ENCODE peak calls at places on chromosomes 1 and 21, in eight cellular contexts. F, P, W, H, B, M, V and R are unnamed samples.

GRCh38 chr1:70327306-70328076 is 27.0 kb downstream of the ANKRD13C start:
- DNase-seq in F (no peak), P (no peak), W (no peak), H (no peak), B (no peak), M (no peak), V (no peak), R (no peak)

GRCh38 chr1:155981266-155982088 is 3.1 kb upstream of the ARHGEF2 start:
- DNase-seq in F (no peak), P (peak), W (peak), H (no peak), B (peak), M (no peak), V (no peak), R (no peak)

GRCh38 chr1:245060684-245061374 is 94.0 kb upstream of the KIF26B start:
- DNase-seq in F (no peak), P (no peak), W (no peak), H (no peak), B (peak), M (peak), V (no peak), R (no peak)

GRCh38 chr1:199522338-199522737 is 505.2 kb upstream of the NR5A2 start:
- DNase-seq in F (no peak), P (no peak), W (no peak), H (no peak), B (peak), M (no peak), V (no peak), R (no peak)

GRCh38 chr1:23576338-23577055 is 17.2 kb upstream of the ID3 start:
- DNase-seq in F (no peak), P (peak), W (no peak), H (no peak), B (peak), M (no peak), V (no peak), R (no peak)

GRCh38 chr1:6800728-6801127 is 15.5 kb downstream of the CAMTA1 start:
- DNase-seq in F (no peak), P (no peak), W (no peak), H (no peak), B (peak), M (peak), V (no peak), R (no peak)

GRCh38 chr21:34949499-34949898 is 99.6 kb downstream of the RUNX1 start:
- DNase-seq in F (no peak), P (no peak), W (no peak), H (no peak), B (no peak), M (no peak), V (no peak), R (no peak)

GRCh38 chr1:178057131-178057765 is 36.7 kb upstream of the RASAL2 start:
- DNase-seq in F (no peak), P (no peak), W (no peak), H (peak), B (no peak), M (no peak), V (no peak), R (no peak)

GRCh38 chr21:28518620-28519019 is 474.1 kb downstream of the LTN1 start:
- DNase-seq in F (no peak), P (no peak), W (no peak), H (no peak), B (peak), M (no peak), V (no peak), R (no peak)

GRCh38 chr1:13469343-13469742 is 44.5 kb downstream of the LRRC38 start:
- DNase-seq in F (no peak), P (peak), W (no peak), H (peak), B (peak), M (peak), V (no peak), R (no peak)

GRCh38 chr1:207747627-207748492 is 4.0 kb upstream of the CD46 start:
- DNase-seq in F (no peak), P (no peak), W (no peak), H (no peak), B (no peak), M (no peak), V (no peak), R (no peak)

GRCh38 chr1:207740224-207740623 is 11.6 kb upstream of the CD46 start:
- DNase-seq in F (no peak), P (no peak), W (no peak), H (no peak), B (no peak), M (no peak), V (no peak), R (no peak)

GRCh38 chr1:207745839-207746767 is 5.8 kb upstream of the CD46 start:
- DNase-seq in F (no peak), P (no peak), W (no peak), H (no peak), B (no peak), M (no peak), V (no peak), R (no peak)

GRCh38 chr1:207745285-207745684 is 6.6 kb upstream of the CD46 start:
- DNase-seq in F (no peak), P (no peak), W (no peak), H (no peak), B (peak), M (no peak), V (no peak), R (no peak)

DNA sequence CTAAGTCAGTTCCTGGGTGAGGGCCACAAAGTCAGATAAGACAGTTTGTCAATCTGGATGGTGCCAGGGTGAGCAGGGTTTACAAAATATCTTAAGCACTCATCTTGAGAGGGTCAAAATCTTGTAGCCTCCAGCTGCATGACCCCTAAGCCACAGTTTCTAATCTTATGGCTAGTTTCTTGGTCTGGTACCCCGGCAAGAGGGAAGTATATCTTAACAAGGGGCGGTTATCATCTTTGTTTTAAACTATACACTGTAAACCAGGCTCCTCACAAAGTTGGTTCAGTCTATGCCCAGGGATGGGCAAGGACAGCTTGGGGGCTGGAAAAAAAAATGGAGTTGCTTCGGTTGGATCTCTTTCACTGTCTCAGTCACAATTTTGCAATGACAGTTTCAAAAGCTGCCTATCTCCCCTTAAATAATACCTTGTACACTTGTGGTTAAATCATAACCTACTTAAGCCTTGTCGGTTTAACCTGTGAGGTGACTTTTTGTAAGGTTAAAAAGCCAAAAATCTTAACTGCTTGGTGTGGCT is 7.8 kb upstream of the CD46 start:
- DNase-seq in F (no peak), P (no peak), W (no peak), H (no peak), B (no peak), M (no peak), V (no peak), R (no peak)
- TF ChIP-seq CTCF in F (no peak), P (no peak), W (no peak), H (no peak), B (no peak), M (no peak), V (no peak), R (no peak)

GRCh38 chr1:247375747-247376146 is 40.2 kb upstream of the NLRP3 start:
- DNase-seq in F (no peak), P (no peak), W (no peak), H (no peak), B (no peak), M (no peak), V (no peak), R (no peak)

GRCh38 chr1:247373721-247374141 is 42.1 kb upstream of the ZNF496 start:
- DNase-seq in F (peak), P (no peak), W (no peak), H (peak), B (peak), M (no peak), V (peak), R (no peak)

GRCh38 chr1:247371801-247372259 is 40.2 kb upstream of the ZNF496 start:
- DNase-seq in F (no peak), P (no peak), W (no peak), H (no peak), B (no peak), M (no peak), V (no peak), R (no peak)

GRCh38 chr1:247378334-247379073 is 37.5 kb upstream of the NLRP3 start:
- DNase-seq in F (no peak), P (no peak), W (no peak), H (no peak), B (no peak), M (no peak), V (no peak), R (no peak)

DNA sequence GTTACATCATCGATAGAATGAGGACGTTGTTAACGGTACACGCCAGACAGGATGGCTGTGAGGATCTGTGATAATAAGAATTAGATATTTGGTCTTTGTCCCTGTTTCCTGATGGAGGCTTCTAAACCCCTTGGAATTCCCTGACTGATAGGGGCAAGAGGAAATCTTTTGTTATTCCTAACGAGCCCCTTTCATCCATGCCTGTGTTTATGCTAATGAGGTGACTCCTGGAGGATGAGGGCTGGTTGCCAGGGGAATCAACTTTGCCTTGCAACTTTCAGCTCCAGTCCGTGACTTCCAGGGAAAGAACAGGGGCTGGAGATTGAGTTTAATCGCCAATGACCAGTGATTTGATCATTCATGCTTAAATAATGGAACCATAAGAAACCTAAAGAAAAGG is 39.3 kb upstream of the NLRP3 start:
- DNase-seq in F (no peak), P (no peak), W (no peak), H (no peak), B (no peak), M (no peak), V (no peak), R (no peak)
- TF ChIP-seq CTCF in F (no peak), P (no peak), W (no peak), H (no peak), B (no peak), M (no peak), V (no peak), R (no peak)

GRCh38 chr21:36719614-36720013 is 20.7 kb downstream of the SIM2 start:
- DNase-seq in F (no peak), P (no peak), W (no peak), H (no peak), B (no peak), M (no peak), V (no peak), R (no peak)
- TF ChIP-seq CTCF in F (no peak), P (no peak), W (no peak), H (no peak), B (no peak), M (no peak), V (no peak), R (no peak)

DNA sequence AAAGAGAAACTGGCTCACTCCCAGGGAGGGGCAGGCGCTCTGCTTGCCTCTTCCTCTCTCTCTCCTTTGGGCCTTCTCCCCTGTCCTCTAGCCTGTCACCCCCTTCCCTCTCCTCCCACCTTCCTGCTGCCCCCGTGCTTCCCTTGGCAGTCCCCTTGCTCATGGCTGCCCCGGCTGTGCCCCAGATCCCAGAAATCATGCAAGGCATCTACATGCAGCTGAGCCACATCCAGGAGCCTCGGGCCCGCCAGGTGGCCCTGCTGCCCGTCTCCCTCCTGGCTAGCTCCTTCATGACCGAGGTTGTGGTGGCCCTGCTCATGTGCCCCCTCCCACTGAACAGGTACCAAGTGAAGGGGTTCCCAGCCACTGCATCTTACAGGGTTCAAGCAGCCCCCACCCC is 36.0 kb upstream of the TTC4 start:
- DNase-seq in F (no peak), P (no peak), W (no peak), H (no peak), B (no peak), M (no peak), V (no peak), R (no peak)
- TF ChIP-seq CTCF in F (no peak), P (no peak), W (no peak), H (no peak), B (no peak), M (no peak), V (no peak), R (no peak)

DNA sequence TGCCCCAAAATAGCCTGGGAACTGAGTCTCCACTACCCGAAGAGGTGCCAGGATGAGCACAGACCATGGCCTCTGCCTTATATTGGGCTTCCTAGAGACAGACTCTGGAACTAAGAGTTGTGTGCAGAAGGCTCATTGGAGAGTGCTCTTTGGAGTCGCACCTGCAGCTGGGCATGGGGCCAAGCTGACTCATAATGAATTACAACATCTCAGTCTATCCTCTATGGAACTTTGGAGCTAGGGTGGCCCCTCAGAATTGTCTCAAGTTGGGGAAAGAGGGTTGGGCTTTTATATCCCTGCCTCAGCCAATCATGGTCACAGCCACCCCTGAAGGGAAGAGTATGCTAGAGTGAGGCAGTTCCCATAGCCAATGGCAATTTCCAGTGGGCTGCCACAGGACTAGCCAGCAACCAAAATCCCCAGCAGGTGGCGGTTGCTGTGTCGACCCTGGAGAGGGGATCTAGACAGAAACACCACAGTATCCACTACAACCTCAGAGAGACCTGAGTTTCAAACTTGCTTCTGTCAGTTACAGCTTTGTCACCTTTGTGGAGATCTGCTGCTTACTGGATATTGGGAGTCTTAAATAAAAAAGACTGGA is 93.8 kb downstream of the DMRTA2 start:
- DNase-seq in F (no peak), P (no peak), W (no peak), H (no peak), B (peak), M (no peak), V (no peak), R (no peak)
- TF ChIP-seq CTCF in F (no peak), P (no peak), W (no peak), H (no peak), B (no peak), M (no peak), V (no peak), R (no peak)